ENCODE peak calls at places on chromosomes 5 and 9, in six cellular contexts. Y is stomach; S is IMR-90; R is cardiac muscle cell; J is aorta; L is effector memory CD4-positive, alpha-beta T cell. K is an unnamed sample.

GRCh38 chr9:100919526-100919925 is 109.0 kb upstream of the PLPPR1 start:
- DNase-seq in R (no peak), Y (no peak), J (no peak), L (no peak), S (no peak), K (no peak)

GRCh38 chr9:70589571-70590263 is 175.3 kb upstream of the KLF9 start:
- DNase-seq in Y (no peak), S (peak; percentile 90), R (no peak), L (no peak), J (peak; percentile 61), K (no peak)

GRCh38 chr5:53087596-53087995 is 22.0 kb downstream of the MOCS2 start:
- DNase-seq in Y (no peak), L (no peak), J (no peak), R (no peak), S (no peak), K (no peak)

GRCh38 chr9:95726756-95727155 is 148.7 kb upstream of the ERCC6L2 start:
- DNase-seq in Y (no peak), J (no peak), L (no peak), R (peak; percentile 69), S (peak; percentile 59), K (no peak)

GRCh38 chr5:35442916-35443639 is 174.6 kb upstream of the SPEF2 start:
- DNase-seq in R (no peak), S (no peak), L (no peak), Y (no peak), J (no peak), K (no peak)

GRCh38 chr9:96022445-96023031 is 147.0 kb downstream of the ERCC6L2 start:
- DNase-seq in R (peak; percentile 86), S (no peak), Y (no peak), L (no peak), J (no peak), K (no peak)

GRCh38 chr9:130406278-130406895 is 38.4 kb upstream of the ASS1 start:
- DNase-seq in Y (no peak), S (no peak), J (no peak), R (no peak), L (no peak), K (no peak)

GRCh38 chr5:143491644-143492043 is 88.2 kb upstream of the NR3C1 start:
- DNase-seq in R (no peak), J (no peak), L (no peak), Y (no peak), S (no peak), K (no peak)

GRCh38 chr9:135251996-135252760 is 164.7 kb downstream of the OLFM1 start:
- DNase-seq in Y (no peak), S (no peak), J (peak; percentile 21), R (no peak), L (no peak), K (no peak)

GRCh38 chr5:162268694-162269481 is 201.3 kb downstream of the GABRG2 start:
- DNase-seq in L (no peak), J (no peak), R (no peak), Y (no peak), S (no peak), K (no peak)

GRCh38 chr9:99827244-99827643 is 5.6 kb downstream of the NR4A3 start:
- DNase-seq in S (no peak), Y (no peak), L (no peak), R (no peak), J (no peak), K (no peak)

GRCh38 chr5:150163547-150164059 is 3.0 kb upstream of the CDX1 start:
- DNase-seq in Y (peak; percentile 41), L (no peak), R (no peak), S (no peak), J (peak; percentile 80), K (peak; percentile 80)

GRCh38 chr5:149363936-149364335 is 6.1 kb downstream of the PCYOX1L start:
- DNase-seq in R (no peak), L (no peak), S (no peak), J (no peak), Y (no peak), K (no peak)

GRCh38 chr9:116959775-116960174 is 272.7 kb downstream of the TRIM32 start:
- DNase-seq in R (no peak), L (no peak), S (peak; percentile 18), Y (no peak), J (peak; percentile 54), K (no peak)

GRCh38 chr5:44266882-44267577 is 122.2 kb downstream of the FGF10 start:
- DNase-seq in L (no peak), Y (no peak), J (peak; percentile 36), R (no peak), S (no peak), K (no peak)

GRCh38 chr9:93136011-93136440 is 2.0 kb upstream of the NINJ1 start:
- DNase-seq in L (no peak), J (no peak), S (peak; percentile 58), R (no peak), Y (no peak), K (peak; percentile 37)

GRCh38 chr5:142924135-142924883 is 154.1 kb downstream of the ARHGAP26 start:
- DNase-seq in Y (no peak), L (no peak), R (no peak), J (no peak), S (peak; percentile 52), K (no peak)

GRCh38 chr5:145449794-145450193 is 385.3 kb downstream of the PRELID2 start:
- DNase-seq in J (no peak), R (no peak), Y (no peak), L (no peak), S (no peak), K (no peak)

GRCh38 chr5:124599048-124599973 is 147.1 kb downstream of the ZNF608 start:
- DNase-seq in R (peak; percentile 25), S (peak; percentile 61), Y (peak; percentile 70), J (no peak), L (no peak), K (no peak)

GRCh38 chr9:26310294-26310693 is 582.3 kb downstream of the CAAP1 start:
- DNase-seq in R (no peak), S (peak; percentile 86), Y (no peak), L (no peak), J (no peak), K (no peak)

GRCh38 chr5:140159014-140159927 is 15.7 kb upstream of the CYSTM1 start:
- DNase-seq in R (no peak), Y (no peak), J (no peak), S (no peak), L (no peak), K (no peak)

GRCh38 chr5:158770506-158770905 is 329.2 kb downstream of the EBF1 start:
- DNase-seq in J (no peak), R (no peak), Y (no peak), S (no peak), L (no peak), K (no peak)

GRCh38 chr9:103471241-103471640 is 476.1 kb downstream of the CYLC2 start:
- DNase-seq in R (no peak), J (no peak), Y (no peak), L (no peak), S (no peak), K (no peak)

GRCh38 chr5:96338624-96339023 is 94.4 kb downstream of the PCSK1 start:
- DNase-seq in Y (peak; percentile 75), R (no peak), S (no peak), J (peak; percentile 63), L (no peak), K (peak; percentile 36)

GRCh38 chr9:5879419-5880181 is 11.1 kb upstream of the MLANA start:
- DNase-seq in R (no peak), L (no peak), J (no peak), S (peak; percentile 71), Y (no peak), K (no peak)

GRCh38 chr5:75514323-75514722 is 2.6 kb downstream of the POLK start:
- DNase-seq in Y (no peak), L (no peak), J (no peak), R (no peak), S (no peak), K (no peak)

GRCh38 chr5:168706655-168707069 is 127.5 kb upstream of the PANK3 start:
- DNase-seq in S (peak; percentile 47), L (no peak), R (peak; percentile 72), J (no peak), Y (no peak), K (peak; percentile 31)

GRCh38 chr5:168710706-168711105 is 131.5 kb upstream of the PANK3 start:
- DNase-seq in L (no peak), R (no peak), S (no peak), J (no peak), Y (no peak), K (no peak)

GRCh38 chr5:168707646-168708300 is 128.6 kb upstream of the PANK3 start:
- DNase-seq in L (no peak), S (no peak), J (no peak), R (no peak), Y (no peak), K (no peak)

GRCh38 chr5:168705321-168705720 is 126.2 kb upstream of the PANK3 start:
- DNase-seq in S (no peak), R (no peak), J (no peak), Y (no peak), L (no peak), K (no peak)

DNA sequence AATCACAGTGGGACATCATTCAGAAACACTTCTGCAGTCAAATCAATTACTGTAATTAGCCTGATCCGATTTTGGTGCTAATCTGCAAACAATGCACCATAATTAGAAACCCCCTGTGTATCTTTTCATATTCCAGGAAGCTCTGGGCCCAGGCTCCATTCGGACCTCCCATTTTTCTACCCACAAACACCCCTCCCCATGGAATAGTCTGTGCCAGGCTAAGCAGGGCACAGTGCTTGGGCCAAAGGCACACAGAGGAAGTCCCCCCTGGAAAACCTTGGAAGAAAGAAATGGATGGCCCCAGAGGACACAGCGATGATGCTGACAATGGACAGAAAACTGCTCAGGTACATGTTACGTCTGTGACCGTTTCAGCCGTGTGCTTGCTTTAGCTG is 129.1 kb upstream of the PANK3 start:
- DNase-seq in R (no peak), J (no peak), S (no peak), Y (no peak), L (no peak), K (no peak)
- H3K27me3 ChIP-seq in R (no peaks in the 10 kb centered on the region), J (no peaks in the 10 kb centered on the region), S (no peaks in the 10 kb centered on the region), Y (no peaks in the 10 kb centered on the region), L (no peaks in the 10 kb centered on the region), K (no peaks in the 10 kb centered on the region)

GRCh38 chr9:124754289-124754688 is 16.8 kb downstream of the NR6A1 start:
- DNase-seq in J (no peak), R (peak; percentile 34), L (no peak), Y (no peak), S (peak; percentile 55), K (no peak)
- H3K27me3 ChIP-seq in J (peaks cover 1% of the 10 kb centered on the region), R (no peaks in the 10 kb centered on the region), L (peaks cover 6% of the 10 kb centered on the region), Y (peaks cover 3% of the 10 kb centered on the region), S (peaks cover 28% of the 10 kb centered on the region), K (no peaks in the 10 kb centered on the region)

DNA sequence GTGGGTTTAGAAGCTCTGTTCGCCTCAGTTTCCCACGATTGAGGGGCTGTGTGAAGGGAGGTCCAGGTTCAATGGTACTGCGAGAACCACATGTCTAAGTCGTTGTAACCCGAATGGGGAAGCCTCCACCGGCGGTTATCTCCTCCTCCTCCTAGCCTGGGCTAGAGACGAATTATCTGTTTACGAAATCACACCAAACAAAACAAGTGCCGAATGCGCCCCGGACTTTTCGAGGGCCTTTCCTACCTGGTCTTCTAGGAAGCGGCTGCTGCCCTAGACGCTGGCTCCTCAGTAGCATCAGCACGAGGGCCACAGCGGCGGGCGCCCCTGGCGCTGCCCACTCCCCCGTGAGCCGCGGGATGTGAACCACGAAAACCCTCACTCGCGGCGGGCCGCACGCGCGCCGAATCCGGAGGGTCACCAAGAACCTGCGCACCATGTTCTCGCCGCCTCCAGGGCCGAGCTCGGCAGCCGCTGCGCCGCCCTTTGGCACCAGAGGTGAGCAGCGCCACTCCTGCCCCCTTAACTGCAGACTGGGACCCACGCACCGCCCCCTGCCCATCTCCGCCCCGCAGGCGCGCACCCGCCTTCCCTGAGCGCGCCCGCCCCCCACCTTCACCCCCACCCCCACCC is at the start of gene CDKN2A:
- DNase-seq in Y (peak; percentile 46), R (peak; percentile 52), L (peak; percentile 39), S (peak; percentile 31), J (peak; percentile 55), K (peak; percentile 38)
- H3K27me3 ChIP-seq in Y (peaks cover 9% of the 10 kb centered on the region), R (peaks cover 100% of the 10 kb centered on the region), L (peaks cover 5% of the 10 kb centered on the region), S (no peaks in the 10 kb centered on the region), J (no peaks in the 10 kb centered on the region), K (no peaks in the 10 kb centered on the region)

GRCh38 chr5:176616520-176616919 is 6.6 kb upstream of the GPRIN1 start:
- DNase-seq in Y (no peak), R (no peak), L (no peak), J (no peak), S (no peak), K (no peak)
- H3K27me3 ChIP-seq in Y (peaks cover 22% of the 10 kb centered on the region), R (peaks cover 20% of the 10 kb centered on the region), L (peaks cover 40% of the 10 kb centered on the region), J (no peaks in the 10 kb centered on the region), S (peaks cover 21% of the 10 kb centered on the region), K (no peaks in the 10 kb centered on the region)

K was measured in ovary.